ENCODE peak calls at places on chromosomes 13 and 19, in five cellular contexts. One of them, this sample, is unnamed.
A peak's percentile ranks its signal among the peaks of the same experiment; 100 is the strongest.

GRCh38 chr13:26460652-26461051 is 96.8 kb upstream of the WASF3 start:
- DNase-seq in uterus: peak; percentile 56
- DNase-seq in tibial artery: no peak
- DNase-seq in fibroblast of lung: peak; percentile 77
- DNase-seq in AG04450: no peak
- DNase-seq in this sample: peak; percentile 22

GRCh38 chr13:78659450-78660110 is 625 bp upstream of the OBI1 start:
- DNase-seq in AG04450: no peak
- DNase-seq in uterus: no peak
- DNase-seq in fibroblast of lung: no peak
- DNase-seq in tibial artery: no peak
- DNase-seq in this sample: peak; percentile 9

GRCh38 chr19:48625891-48626327 is 6.6 kb downstream of the SPHK2 start:
- DNase-seq in AG04450: no peak
- DNase-seq in uterus: no peak
- DNase-seq in fibroblast of lung: no peak
- DNase-seq in tibial artery: no peak
- DNase-seq in this sample: no peak

GRCh38 chr19:12786149-12786870 is 5.0 kb upstream of the JUNB start:
- DNase-seq in uterus: no peak
- DNase-seq in fibroblast of lung: no peak
- DNase-seq in AG04450: no peak
- DNase-seq in tibial artery: peak; percentile 79
- DNase-seq in this sample: no peak

GRCh38 chr13:88000239-88000638 is 329.1 kb downstream of the SLITRK5 start:
- DNase-seq in fibroblast of lung: no peak
- DNase-seq in tibial artery: no peak
- DNase-seq in AG04450: no peak
- DNase-seq in uterus: no peak
- DNase-seq in this sample: no peak

GRCh38 chr13:30659980-30660379 is 42.3 kb downstream of the USPL1 start:
- DNase-seq in fibroblast of lung: no peak
- DNase-seq in AG04450: no peak
- DNase-seq in tibial artery: no peak
- DNase-seq in uterus: no peak
- DNase-seq in this sample: no peak

GRCh38 chr13:100115693-100116254 is 26.9 kb downstream of the PCCA start:
- DNase-seq in tibial artery: no peak
- DNase-seq in uterus: no peak
- DNase-seq in AG04450: no peak
- DNase-seq in fibroblast of lung: no peak
- DNase-seq in this sample: no peak

GRCh38 chr19:29665215-29665825 is at the start of gene PLEKHF1:
- DNase-seq in tibial artery: peak; percentile 87
- DNase-seq in AG04450: no peak
- DNase-seq in uterus: peak; percentile 86
- DNase-seq in fibroblast of lung: peak; percentile 75
- DNase-seq in this sample: peak; percentile 76

GRCh38 chr13:95300625-95301134 is 571 bp downstream of the ABCC4 start:
- DNase-seq in uterus: peak; percentile 36
- DNase-seq in fibroblast of lung: peak; percentile 51
- DNase-seq in tibial artery: no peak
- DNase-seq in AG04450: peak; percentile 23
- DNase-seq in this sample: peak; percentile 56

GRCh38 chr19:13953021-13953531 is 767 bp downstream of the DCAF15 start:
- DNase-seq in uterus: no peak
- DNase-seq in tibial artery: no peak
- DNase-seq in AG04450: no peak
- DNase-seq in fibroblast of lung: peak; percentile 57
- DNase-seq in this sample: peak; percentile 46

GRCh38 chr13:78689011-78689410 is 30.1 kb upstream of the OBI1 start:
- DNase-seq in AG04450: no peak
- DNase-seq in uterus: no peak
- DNase-seq in tibial artery: no peak
- DNase-seq in fibroblast of lung: peak; percentile 12
- DNase-seq in this sample: no peak

GRCh38 chr13:30429721-30430694 is 7.7 kb downstream of the UBE2L5 start:
- DNase-seq in uterus: peak; percentile 65
- DNase-seq in tibial artery: no peak
- DNase-seq in fibroblast of lung: peak; percentile 86
- DNase-seq in AG04450: peak; percentile 65
- DNase-seq in this sample: peak; percentile 92

GRCh38 chr19:10389863-10390262 is 9.5 kb upstream of the TYK2 start:
- DNase-seq in fibroblast of lung: no peak
- DNase-seq in uterus: no peak
- DNase-seq in tibial artery: no peak
- DNase-seq in AG04450: no peak
- DNase-seq in this sample: no peak

GRCh38 chr13:108959254-108959653 is 329.8 kb downstream of the MYO16 start:
- DNase-seq in AG04450: no peak
- DNase-seq in tibial artery: no peak
- DNase-seq in uterus: no peak
- DNase-seq in fibroblast of lung: no peak
- DNase-seq in this sample: no peak

GRCh38 chr13:44306401-44307192 is 67.0 kb upstream of the SERP2 start:
- DNase-seq in fibroblast of lung: peak; percentile 98
- DNase-seq in tibial artery: peak; percentile 28
- DNase-seq in AG04450: peak; percentile 81
- DNase-seq in uterus: peak; percentile 87
- DNase-seq in this sample: peak; percentile 99

GRCh38 chr13:21541271-21541670 is 62.7 kb downstream of the MICU2 start:
- DNase-seq in uterus: no peak
- DNase-seq in tibial artery: no peak
- DNase-seq in AG04450: no peak
- DNase-seq in fibroblast of lung: no peak
- DNase-seq in this sample: no peak

GRCh38 chr19:8265872-8266271 is 42.3 kb downstream of the CD320 start:
- DNase-seq in tibial artery: no peak
- DNase-seq in uterus: no peak
- DNase-seq in fibroblast of lung: no peak
- DNase-seq in AG04450: no peak
- DNase-seq in this sample: no peak

GRCh38 chr19:29060833-29061364 is 152.1 kb downstream of the UQCRFS1 start:
- DNase-seq in fibroblast of lung: no peak
- DNase-seq in uterus: no peak
- DNase-seq in AG04450: no peak
- DNase-seq in tibial artery: no peak
- DNase-seq in this sample: no peak

DNA sequence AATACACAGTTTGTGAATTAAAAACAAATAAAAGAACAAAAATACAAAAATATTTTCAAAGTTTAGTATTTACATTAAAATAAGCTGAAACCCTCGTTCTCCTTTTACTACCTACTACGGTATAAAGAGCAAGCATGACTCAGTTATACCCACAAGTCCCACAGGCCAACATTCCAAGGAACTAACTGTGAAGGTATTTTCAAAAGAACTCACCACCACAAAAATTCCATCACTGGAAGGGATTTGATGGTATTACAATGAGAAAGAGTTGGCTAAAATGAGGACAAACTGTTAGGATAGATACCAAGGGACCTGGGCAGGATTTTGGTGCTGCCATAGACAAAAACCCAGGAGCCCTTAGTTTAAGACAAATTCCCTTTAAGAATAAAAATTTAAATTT is 122.7 kb downstream of the TBC1D4 start:
- DNase-seq in uterus: no peak
- DNase-seq in fibroblast of lung: peak; percentile 75
- DNase-seq in AG04450: peak; percentile 66
- DNase-seq in tibial artery: no peak
- DNase-seq in this sample: peak; percentile 95
- TF ChIP-seq CTCF in uterus: no peak
- TF ChIP-seq CTCF in fibroblast of lung: no peak
- TF ChIP-seq CTCF in AG04450: no peak
- TF ChIP-seq CTCF in tibial artery: no peak
- TF ChIP-seq CTCF in this sample: no peak

GRCh38 chr19:5718579-5719273 is 1.2 kb downstream of the LONP1 start:
- DNase-seq in AG04450: peak; percentile 63
- DNase-seq in tibial artery: no peak
- DNase-seq in uterus: no peak
- DNase-seq in fibroblast of lung: peak; percentile 92
- DNase-seq in this sample: peak; percentile 89

GRCh38 chr19:5717215-5717614 is 2.7 kb downstream of the LONP1 start:
- DNase-seq in fibroblast of lung: no peak
- DNase-seq in uterus: no peak
- DNase-seq in tibial artery: no peak
- DNase-seq in AG04450: no peak
- DNase-seq in this sample: no peak

GRCh38 chr19:5719274-5719960 is 529 bp downstream of the LONP1 start:
- DNase-seq in fibroblast of lung: no peak
- DNase-seq in AG04450: no peak
- DNase-seq in uterus: no peak
- DNase-seq in tibial artery: no peak
- DNase-seq in this sample: no peak

GRCh38 chr19:5719961-5720790 is at the start of the genes CATSPERD and LONP1:
- DNase-seq in fibroblast of lung: peak; percentile 99
- DNase-seq in tibial artery: peak; percentile 97
- DNase-seq in uterus: peak; percentile 97
- DNase-seq in AG04450: peak; percentile 97
- DNase-seq in this sample: peak; percentile 99

DNA sequence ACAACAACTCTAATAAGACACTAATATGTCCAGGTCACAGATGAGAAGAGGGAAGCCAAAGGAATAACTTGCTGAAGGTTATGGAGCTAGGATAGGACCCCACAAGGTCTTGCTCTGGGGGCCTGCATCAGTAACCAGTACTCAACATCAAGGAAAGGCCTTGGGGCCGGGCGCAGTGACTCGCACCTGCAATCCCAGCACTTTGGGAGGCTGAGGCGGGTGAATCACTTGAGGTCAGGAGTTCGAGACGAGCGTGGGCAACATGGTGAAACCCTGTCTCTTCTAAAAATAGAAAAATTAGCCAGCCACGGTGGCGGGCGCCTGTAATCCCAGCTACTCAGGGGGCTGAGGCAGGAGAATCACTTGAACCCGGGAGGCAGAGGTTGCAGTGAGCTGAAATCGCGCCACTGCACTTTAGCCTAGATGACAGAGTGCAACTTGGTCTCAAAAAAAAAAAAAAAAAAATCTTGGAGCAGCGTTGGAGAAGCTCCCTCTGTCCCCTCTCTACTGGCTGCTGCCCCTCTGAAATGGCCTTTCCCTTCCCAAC is 1.8 kb downstream of the LONP1 start:
- DNase-seq in uterus: no peak
- DNase-seq in tibial artery: no peak
- DNase-seq in fibroblast of lung: peak; percentile 52
- DNase-seq in AG04450: peak; percentile 10
- DNase-seq in this sample: peak; percentile 27
- H3K4me3 ChIP-seq in uterus: no peak overlapping the region
- H3K4me3 ChIP-seq in tibial artery: peak overlapping the region; percentile 94
- H3K4me3 ChIP-seq in fibroblast of lung: peak overlapping the region; percentile 83
- H3K4me3 ChIP-seq in AG04450: peak overlapping the region; percentile 98
- H3K4me3 ChIP-seq in this sample: peak overlapping the region; percentile 98

GRCh38 chr19:51695702-51696315 is 2.7 kb downstream of the SPACA6 start:
- DNase-seq in AG04450: no peak
- DNase-seq in uterus: no peak
- DNase-seq in fibroblast of lung: no peak
- DNase-seq in tibial artery: no peak
- DNase-seq in this sample: no peak
- TF ChIP-seq CTCF in AG04450: no peak
- TF ChIP-seq CTCF in uterus: no peak
- TF ChIP-seq CTCF in fibroblast of lung: no peak
- TF ChIP-seq CTCF in tibial artery: no peak
- TF ChIP-seq CTCF in this sample: no peak

DNA sequence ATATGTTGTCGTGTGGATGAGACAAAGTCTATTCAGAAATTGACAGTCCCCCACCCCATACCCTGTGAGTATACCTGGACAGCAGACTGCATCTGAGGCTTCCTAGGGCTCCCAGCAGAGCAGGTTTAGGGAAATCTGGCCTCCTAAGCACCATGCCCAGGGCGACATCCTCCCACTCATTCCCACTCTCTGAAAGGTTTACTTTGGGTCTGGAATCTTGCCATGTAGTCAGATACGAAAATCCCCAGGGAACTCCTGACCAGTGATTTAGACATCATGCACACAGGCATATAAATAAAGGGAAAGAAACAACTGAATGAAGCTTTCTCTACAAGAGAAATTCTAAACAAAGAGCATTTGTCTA is 717 bp upstream of the NALCN start:
- DNase-seq in fibroblast of lung: peak; percentile 52
- DNase-seq in tibial artery: no peak
- DNase-seq in uterus: no peak
- DNase-seq in AG04450: peak; percentile 26
- DNase-seq in this sample: peak; percentile 60
- H3K4me3 ChIP-seq in fibroblast of lung: peak overlapping the region; percentile 61
- H3K4me3 ChIP-seq in tibial artery: peak overlapping the region; percentile 90
- H3K4me3 ChIP-seq in uterus: no peak overlapping the region
- H3K4me3 ChIP-seq in AG04450: peak overlapping the region; percentile 63
- H3K4me3 ChIP-seq in this sample: peak overlapping the region; percentile 62

This sample was measured in astrocyte of the spinal cord.